ENCODE peak calls at places on chromosome 1, in seven cellular contexts. One of them, this sample, is unnamed.

GRCh38 chr1:63662846-63663245 is 69.6 kb downstream of the PGM1 start:
- DNase-seq in body of pancreas: no peak
- DNase-seq in T-helper 1 cell: no peak
- DNase-seq in occipital lobe: no peak
- DNase-seq in upper lobe of right lung: no peak
- DNase-seq in GM12891: no peak
- DNase-seq in activated T-helper 9 cell treated with anti-CD3 and anti-CD28 coated beads, Interleukin-2, amount 50 U/mL, for 16 hours: no peak
- DNase-seq in this sample: no peak

GRCh38 chr1:20345419-20345818 is 54.7 kb downstream of the VWA5B1 start:
- DNase-seq in activated T-helper 9 cell treated with anti-CD3 and anti-CD28 coated beads, Interleukin-2, amount 50 U/mL, for 16 hours: no peak
- DNase-seq in body of pancreas: no peak
- DNase-seq in upper lobe of right lung: no peak
- DNase-seq in occipital lobe: no peak
- DNase-seq in T-helper 1 cell: no peak
- DNase-seq in GM12891: no peak
- DNase-seq in this sample: no peak

GRCh38 chr1:197362871-197363270 is 94.8 kb downstream of the CRB1 start:
- DNase-seq in occipital lobe: no peak
- DNase-seq in T-helper 1 cell: no peak
- DNase-seq in upper lobe of right lung: no peak
- DNase-seq in activated T-helper 9 cell treated with anti-CD3 and anti-CD28 coated beads, Interleukin-2, amount 50 U/mL, for 16 hours: no peak
- DNase-seq in GM12891: no peak
- DNase-seq in body of pancreas: no peak
- DNase-seq in this sample: no peak

GRCh38 chr1:108573183-108573582 is 13.3 kb downstream of the EEIG2 start:
- DNase-seq in GM12891: no peak
- DNase-seq in T-helper 1 cell: no peak
- DNase-seq in upper lobe of right lung: no peak
- DNase-seq in activated T-helper 9 cell treated with anti-CD3 and anti-CD28 coated beads, Interleukin-2, amount 50 U/mL, for 16 hours: no peak
- DNase-seq in occipital lobe: no peak
- DNase-seq in body of pancreas: no peak
- DNase-seq in this sample: no peak

GRCh38 chr1:18726388-18726787 is 95.7 kb downstream of the PAX7 start:
- DNase-seq in activated T-helper 9 cell treated with anti-CD3 and anti-CD28 coated beads, Interleukin-2, amount 50 U/mL, for 16 hours: no peak
- DNase-seq in upper lobe of right lung: no peak
- DNase-seq in T-helper 1 cell: no peak
- DNase-seq in GM12891: no peak
- DNase-seq in occipital lobe: no peak
- DNase-seq in body of pancreas: no peak
- DNase-seq in this sample: no peak

GRCh38 chr1:203686091-203686632 is 59.5 kb downstream of the ATP2B4 start:
- DNase-seq in T-helper 1 cell: no peak
- DNase-seq in upper lobe of right lung: no peak
- DNase-seq in occipital lobe: no peak
- DNase-seq in body of pancreas: no peak
- DNase-seq in GM12891: no peak
- DNase-seq in activated T-helper 9 cell treated with anti-CD3 and anti-CD28 coated beads, Interleukin-2, amount 50 U/mL, for 16 hours: no peak
- DNase-seq in this sample: no peak

GRCh38 chr1:228014235-228014930 is 7.6 kb downstream of the WNT3A start:
- DNase-seq in T-helper 1 cell: no peak
- DNase-seq in GM12891: no peak
- DNase-seq in occipital lobe: no peak
- DNase-seq in body of pancreas: no peak
- DNase-seq in activated T-helper 9 cell treated with anti-CD3 and anti-CD28 coated beads, Interleukin-2, amount 50 U/mL, for 16 hours: no peak
- DNase-seq in upper lobe of right lung: peak
- DNase-seq in this sample: peak

GRCh38 chr1:182888736-182889531 is 49.8 kb downstream of the DHX9 start:
- DNase-seq in occipital lobe: no peak
- DNase-seq in T-helper 1 cell: no peak
- DNase-seq in GM12891: no peak
- DNase-seq in activated T-helper 9 cell treated with anti-CD3 and anti-CD28 coated beads, Interleukin-2, amount 50 U/mL, for 16 hours: no peak
- DNase-seq in body of pancreas: no peak
- DNase-seq in upper lobe of right lung: no peak
- DNase-seq in this sample: no peak

GRCh38 chr1:216531308-216532239 is 108.3 kb upstream of the USH2A start:
- DNase-seq in T-helper 1 cell: no peak
- DNase-seq in upper lobe of right lung: no peak
- DNase-seq in activated T-helper 9 cell treated with anti-CD3 and anti-CD28 coated beads, Interleukin-2, amount 50 U/mL, for 16 hours: no peak
- DNase-seq in body of pancreas: peak
- DNase-seq in occipital lobe: no peak
- DNase-seq in GM12891: no peak
- DNase-seq in this sample: peak